ENCODE peak calls at places on chromosomes 6 and 20, in eight cellular contexts. X is hypothalamus; W is foreskin melanocyte; U is PC-3; P is stimulated activated CD4-positive, alpha-beta T cell treated with anti-CD3 and anti-CD28 coated beads, Interleukin-1b, Interleukin-23, amount 100 ng/mL, for 4 hours; T is heart right ventricle; E is A549; C is EL. F is an unnamed sample.

GRCh38 chr20:29790510-29790909 is 1467.0 kb upstream of the DEFB115 start:
- DNase-seq in X (no peak), W (no peak), C (no peak), P (no peak), T (no peak), E (no peak), U (no peak), F (no peak)

GRCh38 chr20:32314768-32315167 is 37.3 kb downstream of the KIF3B start:
- DNase-seq in T (no peak), X (no peak), P (no peak), U (no peak), W (no peak), E (no peak), C (no peak), F (no peak)

GRCh38 chr6:76708641-76709331 is 636.3 kb upstream of the IMPG1 start:
- DNase-seq in U (no peak), T (no peak), X (no peak), C (no peak), E (no peak), P (no peak), W (no peak), F (no peak)

GRCh38 chr20:63102720-63103375 is 96.1 kb upstream of the BHLHE23 start:
- DNase-seq in C (peak; percentile 24), U (peak; percentile 35), T (peak; percentile 39), E (peak; percentile 67), X (peak; percentile 14), W (peak; percentile 2), P (peak; percentile 61), F (no peak)

GRCh38 chr6:37459981-37460800 is 27.2 kb downstream of the CMTR1 start:
- DNase-seq in W (no peak), U (no peak), X (no peak), P (no peak), C (no peak), E (no peak), T (no peak), F (no peak)

GRCh38 chr6:115456848-115457247 is 603.8 kb downstream of the FRK start:
- DNase-seq in P (no peak), U (no peak), X (no peak), T (no peak), E (no peak), C (no peak), W (no peak), F (no peak)

GRCh38 chr6:147061152-147061551 is 143.1 kb upstream of the STXBP5 start:
- DNase-seq in U (no peak), C (no peak), E (no peak), P (no peak), T (no peak), X (no peak), W (no peak), F (no peak)

GRCh38 chr6:150207931-150208570 is 65.2 kb downstream of the PPP1R14C start:
- DNase-seq in P (no peak), U (no peak), X (no peak), W (no peak), C (peak; percentile 59), E (no peak), T (no peak), F (no peak)

GRCh38 chr6:49300443-49300842 is 162.6 kb downstream of the MMUT start:
- DNase-seq in U (peak; percentile 60), C (peak; percentile 18), W (no peak), X (no peak), P (no peak), T (no peak), E (no peak), F (no peak)

GRCh38 chr6:157459327-157459726 is 78.3 kb downstream of the ZDHHC14 start:
- DNase-seq in C (no peak), X (no peak), U (no peak), T (no peak), P (no peak), E (no peak), W (no peak), F (no peak)

GRCh38 chr6:29424575-29424974 is 9.8 kb downstream of the OR12D1 start:
- DNase-seq in C (peak; percentile 26), E (no peak), X (no peak), W (no peak), T (no peak), P (no peak), U (no peak), F (no peak)

GRCh38 chr6:107991939-107992560 is 34.0 kb upstream of the SEC63 start:
- DNase-seq in P (no peak), C (no peak), X (no peak), E (no peak), U (no peak), T (no peak), W (peak; percentile 87), F (no peak)

GRCh38 chr6:69265706-69266105 is 531.1 kb downstream of the LMBRD1 start:
- DNase-seq in C (no peak), W (no peak), P (no peak), U (no peak), X (no peak), E (no peak), T (no peak), F (no peak)

GRCh38 chr20:62804632-62805364 is at the start of gene OGFR:
- DNase-seq in X (peak; percentile 57), T (peak; percentile 74), E (no peak), C (peak; percentile 64), U (peak; percentile 51), P (peak; percentile 69), W (no peak), F (no peak)

GRCh38 chr6:7107578-7108195 is at the start of gene RREB1:
- DNase-seq in X (no peak), T (peak; percentile 62), C (peak; percentile 71), P (peak; percentile 37), W (peak; percentile 55), E (peak; percentile 61), U (peak; percentile 49), F (peak; percentile 37)

GRCh38 chr6:14383393-14384174 is 266.0 kb downstream of the CD83 start:
- DNase-seq in X (no peak), W (no peak), E (no peak), T (no peak), P (no peak), U (no peak), C (no peak), F (no peak)

GRCh38 chr6:136486357-136486756 is 63.9 kb downstream of the MAP7 start:
- DNase-seq in E (no peak), P (no peak), W (no peak), C (no peak), T (no peak), U (no peak), X (no peak), F (no peak)

GRCh38 chr20:61724376-61724775 is 341.3 kb downstream of the TAF4 start:
- DNase-seq in C (peak; percentile 11), X (no peak), U (no peak), T (no peak), E (peak; percentile 36), P (no peak), W (no peak), F (no peak)

GRCh38 chr6:146980900-146981329 is 223.3 kb upstream of the STXBP5 start:
- DNase-seq in T (no peak), E (no peak), W (no peak), X (no peak), U (no peak), C (no peak), P (no peak), F (no peak)

GRCh38 chr6:43579171-43579570 is 3.2 kb downstream of the POLH start:
- DNase-seq in T (no peak), U (no peak), E (no peak), W (peak; percentile 2), X (no peak), C (peak; percentile 81), P (no peak), F (no peak)

GRCh38 chr20:25081065-25081729 is 744 bp downstream of the VSX1 start:
- DNase-seq in W (no peak), E (no peak), C (no peak), P (no peak), T (no peak), X (no peak), U (no peak), F (peak; percentile 67)

GRCh38 chr6:140554421-140554820 is 1180.0 kb upstream of the CITED2 start:
- DNase-seq in X (no peak), E (no peak), W (no peak), T (no peak), U (peak; percentile 19), P (no peak), C (peak; percentile 21), F (no peak)

GRCh38 chr6:46453756-46454316 is 37.4 kb downstream of the RCAN2 start:
- DNase-seq in X (no peak), P (no peak), E (no peak), T (no peak), C (peak; percentile 62), W (no peak), U (peak; percentile 24), F (no peak)

GRCh38 chr6:138235205-138235604 is 16.9 kb upstream of the PBOV1 start:
- DNase-seq in P (no peak), U (no peak), T (no peak), X (no peak), E (no peak), C (no peak), W (no peak), F (no peak)

GRCh38 chr6:24836116-24836515 is 37.4 kb upstream of the ARMH2 start:
- DNase-seq in T (no peak), X (no peak), U (no peak), C (no peak), W (no peak), P (no peak), E (no peak), F (no peak)

GRCh38 chr6:157268396-157268795 is 54.9 kb downstream of the TMEM242 start:
- DNase-seq in T (no peak), C (no peak), E (no peak), P (no peak), W (no peak), U (no peak), X (no peak), F (no peak)